ENCODE peak calls at places on chromosomes 16 and 17, in eight cellular contexts. One of them, this sample, is unnamed.

GRCh38 chr16:66342294-66342900 is 24.1 kb upstream of the CDH5 start:
- DNase-seq in GM18507: no peak
- DNase-seq in fibroblast of the conjunctiva: no peak
- DNase-seq in T-helper 1 cell: no peak
- DNase-seq in activated T-cell treated with anti-CD3 and anti-CD28 coated beads, Interleukin-2, amount 50 U/mL, for 4 hours: no peak
- DNase-seq in HT-29: peak
- DNase-seq in NCI-H748 treated with DMSO at 0.1 percent for 48 hours: no peak
- DNase-seq in BJ: no peak
- DNase-seq in this sample: no peak

GRCh38 chr16:80100846-80101451 is 439.8 kb upstream of the DYNLRB2 start:
- DNase-seq in GM18507: no peak
- DNase-seq in fibroblast of the conjunctiva: no peak
- DNase-seq in T-helper 1 cell: no peak
- DNase-seq in activated T-cell treated with anti-CD3 and anti-CD28 coated beads, Interleukin-2, amount 50 U/mL, for 4 hours: no peak
- DNase-seq in HT-29: no peak
- DNase-seq in NCI-H748 treated with DMSO at 0.1 percent for 48 hours: no peak
- DNase-seq in BJ: no peak
- DNase-seq in this sample: no peak

GRCh38 chr17:44979426-44980273 is 11.5 kb upstream of the C1QL1 start:
- DNase-seq in GM18507: no peak
- DNase-seq in fibroblast of the conjunctiva: no peak
- DNase-seq in T-helper 1 cell: no peak
- DNase-seq in activated T-cell treated with anti-CD3 and anti-CD28 coated beads, Interleukin-2, amount 50 U/mL, for 4 hours: no peak
- DNase-seq in HT-29: no peak
- DNase-seq in NCI-H748 treated with DMSO at 0.1 percent for 48 hours: no peak
- DNase-seq in BJ: no peak
- DNase-seq in this sample: peak

GRCh38 chr16:35152067-35152627 is 1692.7 kb downstream of the TP53TG3F start:
- DNase-seq in GM18507: no peak
- DNase-seq in fibroblast of the conjunctiva: no peak
- DNase-seq in T-helper 1 cell: no peak
- DNase-seq in activated T-cell treated with anti-CD3 and anti-CD28 coated beads, Interleukin-2, amount 50 U/mL, for 4 hours: no peak
- DNase-seq in HT-29: no peak
- DNase-seq in NCI-H748 treated with DMSO at 0.1 percent for 48 hours: no peak
- DNase-seq in BJ: no peak
- DNase-seq in this sample: no peak

GRCh38 chr17:37761065-37761464 is 16.2 kb upstream of the HNF1B start:
- DNase-seq in GM18507: no peak
- DNase-seq in fibroblast of the conjunctiva: no peak
- DNase-seq in T-helper 1 cell: no peak
- DNase-seq in activated T-cell treated with anti-CD3 and anti-CD28 coated beads, Interleukin-2, amount 50 U/mL, for 4 hours: no peak
- DNase-seq in HT-29: no peak
- DNase-seq in NCI-H748 treated with DMSO at 0.1 percent for 48 hours: no peak
- DNase-seq in BJ: no peak
- DNase-seq in this sample: no peak

GRCh38 chr16:87415441-87415840 is 23.3 kb downstream of the MAP1LC3B start:
- DNase-seq in GM18507: no peak
- DNase-seq in fibroblast of the conjunctiva: no peak
- DNase-seq in T-helper 1 cell: no peak
- DNase-seq in activated T-cell treated with anti-CD3 and anti-CD28 coated beads, Interleukin-2, amount 50 U/mL, for 4 hours: no peak
- DNase-seq in HT-29: no peak
- DNase-seq in NCI-H748 treated with DMSO at 0.1 percent for 48 hours: no peak
- DNase-seq in BJ: no peak
- DNase-seq in this sample: no peak

GRCh38 chr16:2333772-2334379 is 6.7 kb downstream of the ABCA3 start:
- DNase-seq in GM18507: no peak
- DNase-seq in fibroblast of the conjunctiva: no peak
- DNase-seq in T-helper 1 cell: no peak
- DNase-seq in activated T-cell treated with anti-CD3 and anti-CD28 coated beads, Interleukin-2, amount 50 U/mL, for 4 hours: no peak
- DNase-seq in HT-29: peak
- DNase-seq in NCI-H748 treated with DMSO at 0.1 percent for 48 hours: no peak
- DNase-seq in BJ: no peak
- DNase-seq in this sample: no peak

GRCh38 chr16:58419241-58420012 is 27.2 kb downstream of the GINS3 start:
- DNase-seq in GM18507: no peak
- DNase-seq in fibroblast of the conjunctiva: no peak
- DNase-seq in T-helper 1 cell: no peak
- DNase-seq in activated T-cell treated with anti-CD3 and anti-CD28 coated beads, Interleukin-2, amount 50 U/mL, for 4 hours: no peak
- DNase-seq in HT-29: no peak
- DNase-seq in NCI-H748 treated with DMSO at 0.1 percent for 48 hours: no peak
- DNase-seq in BJ: no peak
- DNase-seq in this sample: no peak